ENCODE peak calls at places on chromosomes 13 and 19, in five cellular contexts. K, H, O, P and M are unnamed samples. For H3K4me1 and H3K27me3, the result is how much of the 10 kb centered on the place peaks cover.

GRCh38 chr13:100765021-100765420 is 90.4 kb upstream of the TMTC4 start:
- DNase-seq in O (no peak), P (no peak), K (no peak), H (no peak), M (no peak)

GRCh38 chr13:39411501-39411900 is 191.5 kb downstream of the LHFPL6 start:
- DNase-seq in P (no peak), H (no peak), O (no peak), K (no peak), M (no peak)

GRCh38 chr19:7010722-7011593 is 10.3 kb downstream of the MBD3L2B start:
- DNase-seq in K (no peak), H (peak), P (no peak), O (no peak), M (no peak)

GRCh38 chr19:29731331-29731850 is 16.3 kb upstream of the C19orf12 start:
- DNase-seq in H (no peak), K (no peak), O (no peak), P (no peak), M (no peak)

GRCh38 chr13:71320452-71320851 is 546.6 kb downstream of the DACH1 start:
- DNase-seq in H (peak), K (no peak), O (no peak), P (no peak), M (no peak)

GRCh38 chr19:31518216-31518615 is 169.0 kb upstream of the TSHZ3 start:
- DNase-seq in K (no peak), H (no peak), P (no peak), O (no peak), M (no peak)

GRCh38 chr13:24038846-24039330 is 121.6 kb upstream of the SPATA13 start:
- DNase-seq in O (no peak), H (no peak), P (no peak), K (no peak), M (peak)

GRCh38 chr13:86725105-86725504 is 925.9 kb upstream of the SLITRK6 start:
- DNase-seq in O (no peak), P (no peak), K (no peak), H (no peak), M (no peak)

GRCh38 chr13:63625869-63626268 is 2210.2 kb upstream of the PCDH20 start:
- DNase-seq in O (no peak), H (no peak), P (no peak), K (no peak), M (peak)

GRCh38 chr13:78787189-78787588 is 128.2 kb upstream of the OBI1 start:
- DNase-seq in K (no peak), P (no peak), H (no peak), O (no peak), M (no peak)

GRCh38 chr13:21771075-21771474 is 100.2 kb downstream of the FGF9 start:
- DNase-seq in P (no peak), H (no peak), O (no peak), K (no peak), M (no peak)

GRCh38 chr13:77506874-77507273 is 28.6 kb upstream of the SCEL start:
- DNase-seq in K (no peak), H (peak), P (no peak), O (no peak), M (no peak)

GRCh38 chr13:60267498-60268202 is 103.9 kb upstream of the DIAPH3 start:
- DNase-seq in O (no peak), K (no peak), H (no peak), P (no peak), M (no peak)

GRCh38 chr19:7326105-7326877 is 22.4 kb upstream of the ARHGEF18 start:
- DNase-seq in O (no peak), P (no peak), K (no peak), H (peak), M (peak)

GRCh38 chr19:17323973-17324327 is 10.7 kb downstream of the ANO8 start:
- DNase-seq in O (no peak), H (no peak), K (no peak), P (no peak), M (no peak)
- TF ChIP-seq CTCF in O (no peak), H (no peak), K (no peak), P (no peak), M (no peak)

GRCh38 chr19:13347351-13347750 is 158.9 kb downstream of the CACNA1A start:
- DNase-seq in H (no peak), K (no peak), O (no peak), P (no peak), M (no peak)
- H3K4me1 ChIP-seq in H (under half), K (under half), O (under half), P (under half), M (under half)

GRCh38 chr13:111126509-111126908 is 11.4 kb downstream of the ARHGEF7 start:
- DNase-seq in P (no peak), O (no peak), H (no peak), K (no peak), M (no peak)

GRCh38 chr13:111131610-111132009 is 16.5 kb downstream of the ARHGEF7 start:
- DNase-seq in H (no peak), P (no peak), O (no peak), K (no peak), M (no peak)

GRCh38 chr13:111130111-111130508 is 15.0 kb downstream of the ARHGEF7 start:
- DNase-seq in K (no peak), H (no peak), O (no peak), P (no peak), M (no peak)

GRCh38 chr13:111131048-111131447 is 15.9 kb downstream of the ARHGEF7 start:
- DNase-seq in K (no peak), O (no peak), P (no peak), H (no peak), M (no peak)

DNA sequence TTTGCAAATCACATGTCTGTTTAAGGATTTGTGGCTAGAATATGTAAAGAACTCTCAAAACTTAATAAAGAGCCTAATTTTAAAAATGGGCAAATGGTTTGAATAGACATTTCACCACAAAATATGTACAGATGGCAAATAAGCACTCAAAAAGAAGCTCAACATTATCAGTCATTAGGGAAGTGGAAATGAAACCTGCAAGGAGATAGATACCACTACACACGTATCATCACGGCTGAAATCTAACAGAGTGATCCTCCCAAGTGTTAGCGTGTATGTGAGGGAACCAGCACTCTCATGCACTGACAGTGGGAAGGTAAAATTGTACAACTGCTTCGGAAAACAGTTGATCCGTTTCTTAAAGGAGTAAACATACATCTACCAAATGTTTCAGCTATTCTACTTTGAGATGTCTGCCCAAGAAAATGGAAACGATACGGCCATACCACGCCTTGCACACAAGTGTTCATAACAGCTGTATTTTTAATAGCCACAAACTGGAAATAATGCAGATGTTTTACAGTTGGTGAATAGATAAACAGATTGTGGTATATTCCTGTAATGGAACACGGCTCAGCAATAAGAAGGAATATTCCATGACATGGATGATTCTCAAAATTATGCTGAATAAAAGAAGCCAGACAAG is 14.5 kb downstream of the ARHGEF7 start:
- DNase-seq in K (no peak), O (no peak), P (no peak), H (no peak), M (no peak)
- H3K27me3 ChIP-seq in K (under half), O (under half), P (under half), H (under half), M (under half)

GRCh38 chr13:89214115-89214514 is 1542.9 kb downstream of the SLITRK5 start:
- DNase-seq in O (no peak), H (no peak), K (no peak), P (no peak), M (no peak)
- TF ChIP-seq CTCF in O (no peak), H (no peak), K (no peak), P (no peak), M (no peak)

GRCh38 chr19:46197314-46198070 is 32.0 kb upstream of the IGFL1 start:
- DNase-seq in P (no peak), K (no peak), O (no peak), H (no peak), M (no peak)
- H3K4me1 ChIP-seq in P (under half), K (under half), O (under half), H (under half), M (under half)

GRCh38 chr19:42131149-42132029 is 857 bp downstream of the POU2F2 start:
- DNase-seq in H (no peak), O (peak), P (no peak), K (no peak), M (no peak)
- H3K27me3 ChIP-seq in H (under half), O (under half), P (under half), K (half or more), M (under half)

GRCh38 chr19:1601613-1602064 is 3.6 kb downstream of the UQCR11 start:
- DNase-seq in K (no peak), P (no peak), O (no peak), H (peak), M (no peak)
- TF ChIP-seq CTCF in K (no peak), P (no peak), O (no peak), H (peak), M (peak)

GRCh38 chr13:20141238-20142018 is 19.4 kb downstream of the GJA3 start:
- DNase-seq in P (no peak), O (no peak), H (no peak), K (no peak), M (no peak)
- H3K4me1 ChIP-seq in P (under half), O (under half), H (under half), K (under half), M (under half)